ENCODE peak calls at places on chromosomes 16 and 17, in ten cellular contexts. One of them, this sample, is unnamed.

GRCh38 chr17:65455972-65456343 is 105.5 kb downstream of the AXIN2 start:
- DNase-seq in heart right ventricle: peak; percentile 21
- DNase-seq in PC-9: no peak
- DNase-seq in aorta: no peak
- DNase-seq in NT2/D1: no peak
- DNase-seq in neural progenitor cell: peak; percentile 67
- DNase-seq in CD8-positive, alpha-beta memory T cell: no peak
- DNase-seq in uterus: peak; percentile 21
- DNase-seq in SJCRH30: peak; percentile 19
- DNase-seq in body of pancreas: no peak
- DNase-seq in this sample: no peak

GRCh38 chr16:81238296-81239011 is at the start of gene BCO1:
- DNase-seq in heart right ventricle: no peak
- DNase-seq in PC-9: peak; percentile 22
- DNase-seq in aorta: no peak
- DNase-seq in NT2/D1: peak; percentile 70
- DNase-seq in neural progenitor cell: peak; percentile 87
- DNase-seq in CD8-positive, alpha-beta memory T cell: no peak
- DNase-seq in uterus: peak; percentile 31
- DNase-seq in SJCRH30: peak; percentile 83
- DNase-seq in body of pancreas: peak; percentile 54
- DNase-seq in this sample: no peak

GRCh38 chr16:86509759-86510464 is 415 bp upstream of the FOXF1 start:
- DNase-seq in heart right ventricle: peak; percentile 36
- DNase-seq in PC-9: no peak
- DNase-seq in aorta: peak; percentile 84
- DNase-seq in NT2/D1: no peak
- DNase-seq in neural progenitor cell: peak; percentile 71
- DNase-seq in CD8-positive, alpha-beta memory T cell: no peak
- DNase-seq in uterus: peak; percentile 65
- DNase-seq in SJCRH30: peak; percentile 85
- DNase-seq in body of pancreas: no peak
- DNase-seq in this sample: peak; percentile 94

GRCh38 chr16:56941856-56942331 is 10.0 kb downstream of the HERPUD1 start:
- DNase-seq in heart right ventricle: no peak
- DNase-seq in PC-9: no peak
- DNase-seq in aorta: no peak
- DNase-seq in NT2/D1: no peak
- DNase-seq in neural progenitor cell: no peak
- DNase-seq in CD8-positive, alpha-beta memory T cell: no peak
- DNase-seq in uterus: no peak
- DNase-seq in SJCRH30: no peak
- DNase-seq in body of pancreas: no peak
- DNase-seq in this sample: no peak

GRCh38 chr16:68401871-68402747 is 46.2 kb downstream of the SMPD3 start:
- DNase-seq in heart right ventricle: no peak
- DNase-seq in PC-9: no peak
- DNase-seq in aorta: peak; percentile 43
- DNase-seq in NT2/D1: no peak
- DNase-seq in neural progenitor cell: no peak
- DNase-seq in CD8-positive, alpha-beta memory T cell: no peak
- DNase-seq in uterus: no peak
- DNase-seq in SJCRH30: no peak
- DNase-seq in body of pancreas: no peak
- DNase-seq in this sample: no peak

GRCh38 chr17:5416886-5417285 is 2.6 kb downstream of the NUP88 start:
- DNase-seq in heart right ventricle: no peak
- DNase-seq in PC-9: no peak
- DNase-seq in aorta: no peak
- DNase-seq in NT2/D1: no peak
- DNase-seq in neural progenitor cell: no peak
- DNase-seq in CD8-positive, alpha-beta memory T cell: no peak
- DNase-seq in uterus: no peak
- DNase-seq in SJCRH30: no peak
- DNase-seq in body of pancreas: no peak
- DNase-seq in this sample: no peak

GRCh38 chr17:16040710-16041251 is 41.2 kb downstream of the TTC19 start:
- DNase-seq in heart right ventricle: no peak
- DNase-seq in PC-9: no peak
- DNase-seq in aorta: no peak
- DNase-seq in NT2/D1: no peak
- DNase-seq in neural progenitor cell: no peak
- DNase-seq in CD8-positive, alpha-beta memory T cell: no peak
- DNase-seq in uterus: peak; percentile 30
- DNase-seq in SJCRH30: no peak
- DNase-seq in body of pancreas: peak; percentile 71
- DNase-seq in this sample: no peak

GRCh38 chr17:2237521-2237921 is 66.1 kb downstream of the SMG6 start:
- DNase-seq in heart right ventricle: peak; percentile 73
- DNase-seq in PC-9: no peak
- DNase-seq in aorta: no peak
- DNase-seq in NT2/D1: no peak
- DNase-seq in neural progenitor cell: no peak
- DNase-seq in CD8-positive, alpha-beta memory T cell: no peak
- DNase-seq in uterus: peak; percentile 77
- DNase-seq in SJCRH30: no peak
- DNase-seq in body of pancreas: no peak
- DNase-seq in this sample: no peak

GRCh38 chr16:84467256-84467655 is 37.2 kb downstream of the MEAK7 start:
- DNase-seq in heart right ventricle: no peak
- DNase-seq in PC-9: no peak
- DNase-seq in aorta: no peak
- DNase-seq in NT2/D1: no peak
- DNase-seq in neural progenitor cell: no peak
- DNase-seq in CD8-positive, alpha-beta memory T cell: no peak
- DNase-seq in uterus: no peak
- DNase-seq in SJCRH30: no peak
- DNase-seq in body of pancreas: no peak
- DNase-seq in this sample: no peak

GRCh38 chr17:35170968-35171771 is 23.0 kb downstream of the SLC35G3 start:
- DNase-seq in heart right ventricle: no peak
- DNase-seq in PC-9: no peak
- DNase-seq in aorta: peak; percentile 65
- DNase-seq in NT2/D1: no peak
- DNase-seq in neural progenitor cell: no peak
- DNase-seq in CD8-positive, alpha-beta memory T cell: no peak
- DNase-seq in uterus: no peak
- DNase-seq in SJCRH30: peak; percentile 30
- DNase-seq in body of pancreas: peak; percentile 15
- DNase-seq in this sample: no peak

GRCh38 chr17:3827124-3827773 is 18.8 kb downstream of the NCBP3 start:
- DNase-seq in heart right ventricle: peak; percentile 25
- DNase-seq in PC-9: peak; percentile 52
- DNase-seq in aorta: no peak
- DNase-seq in NT2/D1: peak; percentile 39
- DNase-seq in neural progenitor cell: peak; percentile 83
- DNase-seq in CD8-positive, alpha-beta memory T cell: peak; percentile 60
- DNase-seq in uterus: peak; percentile 44
- DNase-seq in SJCRH30: peak; percentile 67
- DNase-seq in body of pancreas: peak; percentile 71
- DNase-seq in this sample: no peak

GRCh38 chr17:31171711-31172110 is 76.9 kb downstream of the NF1 start:
- DNase-seq in heart right ventricle: no peak
- DNase-seq in PC-9: no peak
- DNase-seq in aorta: no peak
- DNase-seq in NT2/D1: no peak
- DNase-seq in neural progenitor cell: no peak
- DNase-seq in CD8-positive, alpha-beta memory T cell: no peak
- DNase-seq in uterus: no peak
- DNase-seq in SJCRH30: no peak
- DNase-seq in body of pancreas: no peak
- DNase-seq in this sample: no peak
- H3K4me3 ChIP-seq in heart right ventricle: no peak overlapping the region
- H3K4me3 ChIP-seq in PC-9: no peak overlapping the region
- H3K4me3 ChIP-seq in aorta: no peak overlapping the region
- H3K4me3 ChIP-seq in NT2/D1: no peak overlapping the region
- H3K4me3 ChIP-seq in neural progenitor cell: no peak overlapping the region
- H3K4me3 ChIP-seq in CD8-positive, alpha-beta memory T cell: no peak overlapping the region
- H3K4me3 ChIP-seq in uterus: no peak overlapping the region
- H3K4me3 ChIP-seq in SJCRH30: no peak overlapping the region
- H3K4me3 ChIP-seq in body of pancreas: no peak overlapping the region
- H3K4me3 ChIP-seq in this sample: no peak overlapping the region

GRCh38 chr17:81688616-81689015 is 4.8 kb downstream of the HGS start:
- DNase-seq in heart right ventricle: no peak
- DNase-seq in PC-9: no peak
- DNase-seq in aorta: no peak
- DNase-seq in NT2/D1: no peak
- DNase-seq in neural progenitor cell: no peak
- DNase-seq in CD8-positive, alpha-beta memory T cell: no peak
- DNase-seq in uterus: no peak
- DNase-seq in SJCRH30: no peak
- DNase-seq in body of pancreas: no peak
- DNase-seq in this sample: no peak

GRCh38 chr17:81690549-81690948 is 6.7 kb downstream of the HGS start:
- DNase-seq in heart right ventricle: no peak
- DNase-seq in PC-9: no peak
- DNase-seq in aorta: no peak
- DNase-seq in NT2/D1: no peak
- DNase-seq in neural progenitor cell: no peak
- DNase-seq in CD8-positive, alpha-beta memory T cell: no peak
- DNase-seq in uterus: no peak
- DNase-seq in SJCRH30: no peak
- DNase-seq in body of pancreas: no peak
- DNase-seq in this sample: no peak

GRCh38 chr17:81686614-81687013 is 2.8 kb downstream of the HGS start:
- DNase-seq in heart right ventricle: no peak
- DNase-seq in PC-9: no peak
- DNase-seq in aorta: no peak
- DNase-seq in NT2/D1: no peak
- DNase-seq in neural progenitor cell: no peak
- DNase-seq in CD8-positive, alpha-beta memory T cell: no peak
- DNase-seq in uterus: no peak
- DNase-seq in SJCRH30: no peak
- DNase-seq in body of pancreas: no peak
- DNase-seq in this sample: no peak

GRCh38 chr17:81690066-81690465 is 6.3 kb downstream of the HGS start:
- DNase-seq in heart right ventricle: no peak
- DNase-seq in PC-9: no peak
- DNase-seq in aorta: no peak
- DNase-seq in NT2/D1: no peak
- DNase-seq in neural progenitor cell: no peak
- DNase-seq in CD8-positive, alpha-beta memory T cell: no peak
- DNase-seq in uterus: no peak
- DNase-seq in SJCRH30: no peak
- DNase-seq in body of pancreas: no peak
- DNase-seq in this sample: no peak

DNA sequence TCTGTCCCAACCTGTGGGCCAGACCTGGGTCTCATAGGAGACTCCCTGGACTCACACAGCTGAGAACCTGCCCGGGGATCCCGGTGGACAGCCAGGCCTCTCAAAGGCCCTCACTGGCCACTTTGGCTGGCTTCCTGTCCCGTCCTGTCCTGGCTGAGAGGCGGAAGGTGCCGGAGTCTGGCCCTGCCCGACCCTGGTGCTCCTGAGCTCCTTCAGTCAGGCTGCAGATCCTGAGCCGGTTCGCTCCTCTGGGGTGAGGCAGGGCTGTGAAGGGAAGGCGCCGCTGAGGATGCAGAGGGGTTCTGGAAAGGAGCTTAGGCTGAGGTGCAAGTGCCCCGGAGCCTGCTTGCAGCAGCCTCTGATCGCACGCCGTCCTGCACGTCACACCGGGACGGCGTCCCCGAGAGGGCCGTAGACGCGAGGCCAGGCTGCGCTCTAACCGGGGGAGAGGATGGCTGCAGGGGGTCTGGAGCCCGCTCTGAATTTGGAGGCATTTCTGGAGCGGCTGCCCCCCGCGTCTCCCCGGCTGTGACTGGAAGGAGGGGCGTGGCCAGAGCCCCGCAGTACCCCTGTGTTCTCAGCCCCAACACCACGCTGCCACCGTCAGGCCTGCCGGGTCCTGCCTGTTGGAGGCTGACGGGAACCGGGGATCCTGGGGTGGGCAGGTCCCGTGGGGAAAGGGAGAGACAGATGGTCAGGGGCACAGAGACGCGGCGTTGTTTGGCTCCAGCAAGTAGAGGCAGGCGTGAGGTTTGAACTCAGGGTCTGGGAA is 4.1 kb downstream of the HGS start:
- DNase-seq in heart right ventricle: no peak
- DNase-seq in PC-9: no peak
- DNase-seq in aorta: no peak
- DNase-seq in NT2/D1: no peak
- DNase-seq in neural progenitor cell: no peak
- DNase-seq in CD8-positive, alpha-beta memory T cell: no peak
- DNase-seq in uterus: no peak
- DNase-seq in SJCRH30: no peak
- DNase-seq in body of pancreas: no peak
- DNase-seq in this sample: no peak
- H3K36me3 ChIP-seq in heart right ventricle: peaks cover 77% of the 10 kb centered on the region
- H3K36me3 ChIP-seq in PC-9: no peaks in the 10 kb centered on the region
- H3K36me3 ChIP-seq in aorta: peaks cover 2% of the 10 kb centered on the region
- H3K36me3 ChIP-seq in NT2/D1: peaks cover 80% of the 10 kb centered on the region
- H3K36me3 ChIP-seq in neural progenitor cell: no peaks in the 10 kb centered on the region
- H3K36me3 ChIP-seq in CD8-positive, alpha-beta memory T cell: peaks cover 33% of the 10 kb centered on the region
- H3K36me3 ChIP-seq in uterus: no peaks in the 10 kb centered on the region
- H3K36me3 ChIP-seq in SJCRH30: peaks cover 55% of the 10 kb centered on the region
- H3K36me3 ChIP-seq in body of pancreas: no peaks in the 10 kb centered on the region
- H3K36me3 ChIP-seq in this sample: peaks cover 77% of the 10 kb centered on the region

DNA sequence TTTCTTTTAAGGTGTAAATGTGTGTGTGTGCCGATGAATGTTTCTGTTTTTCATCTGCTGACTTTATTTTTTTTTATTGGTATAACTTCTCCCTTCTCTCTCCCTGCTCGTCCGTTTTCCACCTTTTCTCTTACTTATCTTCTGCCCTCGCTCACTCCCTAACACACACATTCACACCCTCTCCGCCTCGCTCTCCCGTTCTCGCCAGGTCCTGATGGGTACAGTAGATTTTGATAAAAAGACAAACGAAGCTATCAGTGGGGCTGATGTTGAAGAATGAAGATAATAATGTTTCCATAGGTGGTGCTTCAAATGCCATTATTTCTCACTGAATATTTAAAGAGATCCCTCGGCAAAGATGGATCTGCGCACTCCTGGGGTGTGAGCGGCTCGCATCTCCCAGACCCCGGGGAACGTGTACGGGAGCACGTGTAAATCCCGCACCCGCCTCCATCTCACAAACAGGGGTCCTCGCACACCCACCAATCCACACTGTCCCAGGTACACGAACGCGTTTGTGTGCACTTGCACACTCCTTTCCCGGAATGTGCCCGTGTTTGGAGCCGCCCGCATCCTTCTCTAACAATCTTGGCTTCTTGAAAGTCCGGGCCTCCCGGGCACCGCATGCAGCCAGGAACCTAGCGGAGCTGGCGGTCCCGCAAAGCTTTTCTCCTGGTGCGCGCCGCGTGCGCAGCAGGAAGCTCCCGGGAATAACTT is 2.4 kb upstream of the SALL1 start:
- DNase-seq in heart right ventricle: no peak
- DNase-seq in PC-9: no peak
- DNase-seq in aorta: no peak
- DNase-seq in NT2/D1: no peak
- DNase-seq in neural progenitor cell: peak; percentile 76
- DNase-seq in CD8-positive, alpha-beta memory T cell: no peak
- DNase-seq in uterus: peak; percentile 36
- DNase-seq in SJCRH30: no peak
- DNase-seq in body of pancreas: no peak
- DNase-seq in this sample: no peak
- H3K4me3 ChIP-seq in heart right ventricle: peak overlapping the region; percentile 63
- H3K4me3 ChIP-seq in PC-9: no peak overlapping the region
- H3K4me3 ChIP-seq in aorta: no peak overlapping the region
- H3K4me3 ChIP-seq in NT2/D1: peak overlapping the region; percentile 93
- H3K4me3 ChIP-seq in neural progenitor cell: peak overlapping the region; percentile 97
- H3K4me3 ChIP-seq in CD8-positive, alpha-beta memory T cell: no peak overlapping the region
- H3K4me3 ChIP-seq in uterus: peak overlapping the region; percentile 69
- H3K4me3 ChIP-seq in SJCRH30: no peak overlapping the region
- H3K4me3 ChIP-seq in body of pancreas: no peak overlapping the region
- H3K4me3 ChIP-seq in this sample: peak overlapping the region; percentile 53

GRCh38 chr16:85453-85782 is 7.4 kb downstream of the MPG start:
- DNase-seq in heart right ventricle: no peak
- DNase-seq in PC-9: no peak
- DNase-seq in aorta: no peak
- DNase-seq in NT2/D1: no peak
- DNase-seq in neural progenitor cell: no peak
- DNase-seq in CD8-positive, alpha-beta memory T cell: no peak
- DNase-seq in uterus: no peak
- DNase-seq in SJCRH30: no peak
- DNase-seq in body of pancreas: no peak
- DNase-seq in this sample: no peak
- H3K36me3 ChIP-seq in heart right ventricle: peaks cover 77% of the 10 kb centered on the region
- H3K36me3 ChIP-seq in PC-9: no peaks in the 10 kb centered on the region
- H3K36me3 ChIP-seq in aorta: peaks cover 6% of the 10 kb centered on the region
- H3K36me3 ChIP-seq in NT2/D1: peaks cover 83% of the 10 kb centered on the region
- H3K36me3 ChIP-seq in neural progenitor cell: no peaks in the 10 kb centered on the region
- H3K36me3 ChIP-seq in CD8-positive, alpha-beta memory T cell: no peaks in the 10 kb centered on the region
- H3K36me3 ChIP-seq in uterus: no peaks in the 10 kb centered on the region
- H3K36me3 ChIP-seq in SJCRH30: no peaks in the 10 kb centered on the region
- H3K36me3 ChIP-seq in body of pancreas: peaks cover 5% of the 10 kb centered on the region
- H3K36me3 ChIP-seq in this sample: peaks cover 69% of the 10 kb centered on the region

This sample was measured in esophagus muscularis mucosa.